ENCODE peak calls at places on chromosomes 6 and 20, in four cellular contexts. O is AG09309; P is HEK293T; T is activated naive CD8-positive, alpha-beta T cell treated with anti-CD3 and anti-CD28 coated beads, Interleukin-2, amount 50 U/mL, for 24 hours. X is an unnamed sample.

GRCh38 chr20:51803157-51803854 is 985 bp upstream of the SALL4 start:
- DNase-seq in P (no peak), T (no peak), O (no peak), X (no peak)

GRCh38 chr6:13470240-13471140 is 16.9 kb downstream of the GFOD1 start:
- DNase-seq in O (no peak), T (peak; percentile 0), P (no peak), X (peak; percentile 62)

GRCh38 chr6:165055231-165055630 is 254.2 kb downstream of the C6orf118 start:
- DNase-seq in P (no peak), O (no peak), T (no peak), X (no peak)

GRCh38 chr20:6828794-6829423 is 61.4 kb downstream of the BMP2 start:
- DNase-seq in T (peak; percentile 36), O (peak; percentile 14), P (peak; percentile 56), X (peak; percentile 62)

GRCh38 chr6:36266913-36267644 is 2.8 kb upstream of the PNPLA1 start:
- DNase-seq in O (no peak), T (no peak), P (no peak), X (no peak)

GRCh38 chr6:10962673-10963072 is 75.8 kb downstream of the SYCP2L start:
- DNase-seq in P (no peak), O (peak; percentile 65), T (no peak), X (no peak)

GRCh38 chr6:305371-306206 is 13.3 kb downstream of the DUSP22 start:
- DNase-seq in T (no peak), O (no peak), P (no peak), X (no peak)

GRCh38 chr6:116564921-116565872 is 6.1 kb upstream of the RWDD1 start:
- DNase-seq in T (peak; percentile 25), O (no peak), P (no peak), X (peak; percentile 45)

GRCh38 chr6:56346958-56347357 is 99.6 kb upstream of the COL21A1 start:
- DNase-seq in P (no peak), O (no peak), T (no peak), X (no peak)

GRCh38 chr20:49893242-49894072 is 21.9 kb downstream of the SPATA2 start:
- DNase-seq in P (no peak), O (no peak), T (peak; percentile 65), X (no peak)

GRCh38 chr20:19750907-19751636 is 7.0 kb upstream of the RIN2 start:
- DNase-seq in P (no peak), O (no peak), T (no peak), X (peak; percentile 16)

GRCh38 chr6:116392158-116393032 is 21.6 kb downstream of the DSE start:
- DNase-seq in T (no peak), O (no peak), P (no peak), X (no peak)

GRCh38 chr6:149076355-149076734 is 241.2 kb upstream of the TAB2 start:
- DNase-seq in T (no peak), P (no peak), O (no peak), X (no peak)

GRCh38 chr20:58777657-58778056 is 73.0 kb downstream of the GNAS-AS1 start:
- DNase-seq in T (no peak), P (no peak), O (no peak), X (no peak)

GRCh38 chr6:117142995-117143394 is 122.4 kb upstream of the VGLL2 start:
- DNase-seq in P (no peak), O (no peak), T (no peak), X (no peak)

GRCh38 chr20:51480507-51481270 is 61.8 kb downstream of the NFATC2 start:
- DNase-seq in O (no peak), T (peak; percentile 66), P (no peak), X (no peak)

GRCh38 chr6:133202610-133203343 is 38.4 kb upstream of the EYA4 start:
- DNase-seq in P (no peak), T (no peak), O (no peak), X (no peak)

GRCh38 chr20:600736-601135 is 9.4 kb downstream of the TCF15 start:
- DNase-seq in T (no peak), P (no peak), O (no peak), X (no peak)

GRCh38 chr6:166145751-166146150 is 21.9 kb downstream of the TBXT start:
- DNase-seq in T (no peak), P (no peak), O (no peak), X (no peak)

GRCh38 chr20:51938557-51939324 is 136.4 kb upstream of the SALL4 start:
- DNase-seq in P (no peak), O (no peak), T (no peak), X (no peak)

GRCh38 chr6:45965787-45966186 is 49.9 kb downstream of the CLIC5 start:
- DNase-seq in T (no peak), P (no peak), O (no peak), X (no peak)